ENCODE peak calls at places on chromosomes 16 and 17, in four cellular contexts. N is epithelial cell of proximal tubule; Y is NCI-H1417 treated with DMSO at 0.1 percent for 48 hours; O is stimulated activated CD4-positive, alpha-beta T cell treated with anti-CD3 and anti-CD28 coated beads, Interleukin-15, amount 100 ng/mL, for 24 hours. L is an unnamed sample.
A peak's percentile ranks its signal among the peaks of the same experiment; 100 is the strongest.

GRCh38 chr17:59067756-59068155 is 38.9 kb downstream of the TRIM37 start:
- DNase-seq in N (no peak), Y (no peak), O (no peak), L (no peak)

GRCh38 chr16:1150511-1150982 is 2.4 kb upstream of the CACNA1H start:
- DNase-seq in N (no peak), Y (no peak), O (peak; percentile 52), L (no peak)

GRCh38 chr16:64089697-64090096 is 1032.2 kb downstream of the CDH11 start:
- DNase-seq in N (no peak), Y (no peak), O (no peak), L (no peak)

GRCh38 chr17:78401891-78402290 is 23.4 kb downstream of the PGS1 start:
- DNase-seq in N (no peak), Y (no peak), O (no peak), L (no peak)

GRCh38 chr16:31382485-31383161 is 10.5 kb upstream of the ITGAD start:
- DNase-seq in N (no peak), Y (no peak), O (peak; percentile 77), L (peak; percentile 65)

GRCh38 chr17:61307905-61308886 is 91.4 kb upstream of the TBX2 start:
- DNase-seq in N (no peak), Y (no peak), O (no peak), L (peak; percentile 22)

GRCh38 chr17:14590458-14591250 is 289.8 kb downstream of the HS3ST3B1 start:
- DNase-seq in N (no peak), Y (no peak), O (no peak), L (no peak)

GRCh38 chr16:28597692-28598261 is 927 bp upstream of the SULT1A2 start:
- DNase-seq in N (no peak), Y (no peak), O (no peak), L (no peak)

GRCh38 chr17:78818932-78819331 is 21.7 kb downstream of the USP36 start:
- DNase-seq in N (no peak), Y (no peak), O (peak; percentile 32), L (peak; percentile 40)

GRCh38 chr16:13165024-13165423 is 263.6 kb downstream of the SHISA9 start:
- DNase-seq in N (no peak), Y (no peak), O (no peak), L (no peak)

GRCh38 chr16:62256406-62256805 is 220.2 kb upstream of the CDH8 start:
- DNase-seq in N (no peak), Y (no peak), O (no peak), L (no peak)

GRCh38 chr17:30906101-30906911 is at the start of gene TEFM:
- DNase-seq in N (peak; percentile 64), Y (peak; percentile 39), O (peak; percentile 93), L (peak; percentile 89)

GRCh38 chr17:5694507-5694906 is 110.2 kb upstream of the NLRP1 start:
- DNase-seq in N (no peak), Y (no peak), O (no peak), L (no peak)

GRCh38 chr17:9912146-9913099 is 7.4 kb upstream of the RCVRN start:
- DNase-seq in N (no peak), Y (no peak), O (no peak), L (no peak)

GRCh38 chr17:27620721-27621120 is 10.3 kb upstream of the LGALS9 start:
- DNase-seq in N (no peak), Y (no peak), O (peak; percentile 14), L (no peak)

GRCh38 chr16:11417487-11417886 is 72.2 kb downstream of the RMI2 start:
- DNase-seq in N (no peak), Y (no peak), O (no peak), L (no peak)

GRCh38 chr16:14302031-14302398 is 230.9 kb downstream of the MRTFB start:
- DNase-seq in N (no peak), Y (no peak), O (peak; percentile 34), L (peak; percentile 28)

GRCh38 chr17:7218166-7218565 is 1.5 kb downstream of the DLG4 start:
- DNase-seq in N (no peak), Y (no peak), O (no peak), L (no peak)

GRCh38 chr17:46977348-46977747 is 1.7 kb downstream of the RPRML start:
- DNase-seq in N (no peak), Y (no peak), O (peak; percentile 10), L (no peak)

GRCh38 chr16:51071326-51071725 is 79.7 kb downstream of the SALL1 start:
- DNase-seq in N (no peak), Y (no peak), O (no peak), L (no peak)

GRCh38 chr17:79211061-79211770 is 136.6 kb downstream of the ENGASE start:
- DNase-seq in N (no peak), Y (no peak), O (no peak), L (no peak)

GRCh38 chr16:83733301-83733700 is 74.5 kb upstream of the HSBP1 start:
- DNase-seq in N (no peak), Y (peak; percentile 28), O (no peak), L (no peak)

GRCh38 chr16:4800290-4801041 is 2.0 kb downstream of the ROGDI start:
- DNase-seq in N (no peak), Y (no peak), O (no peak), L (peak; percentile 57)

GRCh38 chr17:55598495-55598894 is 87.2 kb upstream of the SMIM36 start:
- DNase-seq in N (no peak), Y (no peak), O (no peak), L (no peak)

GRCh38 chr17:74126179-74126900 is 77.1 kb upstream of the RPL38 start:
- DNase-seq in N (no peak), Y (no peak), O (no peak), L (no peak)

GRCh38 chr16:71895679-71896385 is 501 bp downstream of the IST1 start:
- DNase-seq in N (no peak), Y (no peak), O (peak; percentile 48), L (peak; percentile 24)

GRCh38 chr17:280216-280615 is 72.4 kb downstream of the RPH3AL start:
- DNase-seq in N (no peak), Y (no peak), O (no peak), L (no peak)

GRCh38 chr17:66301864-66302741 is at the start of gene PRKCA:
- DNase-seq in N (no peak), Y (peak; percentile 4), O (peak; percentile 82), L (peak; percentile 79)

GRCh38 chr17:77352996-77353395 is 212.2 kb downstream of the SEC14L1 start:
- DNase-seq in N (no peak), Y (no peak), O (no peak), L (peak; percentile 3)

GRCh38 chr17:75428775-75429469 is 23.4 kb upstream of the GRB2 start:
- DNase-seq in N (no peak), Y (no peak), O (no peak), L (no peak)

GRCh38 chr17:42653179-42654124 is 5.6 kb upstream of the TUBG2 start:
- DNase-seq in N (no peak), Y (no peak), O (no peak), L (peak; percentile 49)

L was measured in mucosa of gallbladder.